ENCODE peak calls at places on chromosomes 16 and 17, in eight cellular contexts. Z is LNCaP clone FGC, E is neural crest cell, G is NB4, U is esophagus squamous epithelium, O is AG09319, M is GM20000, V is Calu3. N is an unnamed sample.

GRCh38 chr17:71117461-71117860 is 948.1 kb downstream of the KCNJ2 start:
- DNase-seq in Z (no peak), E (no peak), G (no peak), U (no peak), O (no peak), M (no peak), V (no peak), N (no peak)

GRCh38 chr17:81545160-81545949 is 6.8 kb downstream of the FAAP100 start:
- DNase-seq in Z (no peak), E (no peak), G (no peak), U (no peak), O (no peak), M (no peak), V (no peak), N (no peak)

GRCh38 chr16:79284760-79285159 is 315.8 kb downstream of the MAF start:
- DNase-seq in Z (no peak), E (no peak), G (no peak), U (no peak), O (no peak), M (no peak), V (no peak), N (no peak)

GRCh38 chr16:28264656-28265055 is 27.7 kb upstream of the SBK1 start:
- DNase-seq in Z (no peak), E (no peak), G (peak; percentile 74), U (no peak), O (no peak), M (no peak), V (peak; percentile 76), N (no peak)

GRCh38 chr17:36768355-36768754 is 167.0 kb downstream of the MRM1 start:
- DNase-seq in Z (no peak), E (no peak), G (no peak), U (no peak), O (no peak), M (no peak), V (no peak), N (no peak)

GRCh38 chr16:49921791-49922456 is 66.0 kb upstream of the ZNF423 start:
- DNase-seq in Z (peak; percentile 8), E (peak; percentile 74), G (peak; percentile 63), U (no peak), O (no peak), M (peak; percentile 56), V (peak; percentile 79), N (peak; percentile 78)

GRCh38 chr17:48025904-48026502 is 11.6 kb downstream of the COPZ2 start:
- DNase-seq in Z (no peak), E (no peak), G (no peak), U (no peak), O (no peak), M (no peak), V (peak; percentile 24), N (no peak)

GRCh38 chr17:1481736-1482135 is 10.8 kb downstream of the MYO1C start:
- DNase-seq in Z (no peak), E (no peak), G (no peak), U (no peak), O (no peak), M (no peak), V (no peak), N (no peak)

GRCh38 chr17:19766421-19767270 is 18.5 kb upstream of the ALDH3A1 start:
- DNase-seq in Z (no peak), E (peak; percentile 80), G (peak; percentile 76), U (no peak), O (peak; percentile 14), M (peak; percentile 81), V (peak; percentile 80), N (peak; percentile 89)

GRCh38 chr17:61144137-61144536 is 255.5 kb upstream of the TBX2 start:
- DNase-seq in Z (no peak), E (no peak), G (no peak), U (no peak), O (no peak), M (no peak), V (no peak), N (no peak)

GRCh38 chr16:29684671-29685070 is 5.7 kb downstream of the QPRT start:
- DNase-seq in Z (no peak), E (no peak), G (no peak), U (no peak), O (no peak), M (no peak), V (no peak), N (no peak)

GRCh38 chr16:54654429-54654828 is 276.2 kb upstream of the IRX5 start:
- DNase-seq in Z (no peak), E (no peak), G (no peak), U (no peak), O (no peak), M (no peak), V (no peak), N (no peak)

GRCh38 chr16:85580684-85581083 is 32.4 kb upstream of the GSE1 start:
- DNase-seq in Z (no peak), E (no peak), G (no peak), U (no peak), O (no peak), M (no peak), V (no peak), N (no peak)

GRCh38 chr16:56990407-56991286 is 1.3 kb downstream of the NLRC5 start:
- DNase-seq in Z (no peak), E (no peak), G (peak; percentile 49), U (no peak), O (no peak), M (no peak), V (no peak), N (no peak)

GRCh38 chr17:51258756-51259573 is 884 bp downstream of the MBTD1 start:
- DNase-seq in Z (no peak), E (no peak), G (peak; percentile 55), U (no peak), O (no peak), M (peak; percentile 11), V (peak; percentile 39), N (no peak)

GRCh38 chr17:48026503-48027321 is 10.9 kb downstream of the COPZ2 start:
- DNase-seq in Z (no peak), E (peak; percentile 87), G (peak; percentile 89), U (peak; percentile 28), O (peak; percentile 89), M (peak; percentile 86), V (peak; percentile 93), N (no peak)

GRCh38 chr16:59878479-59878878 is 1144.4 kb upstream of the GOT2 start:
- DNase-seq in Z (no peak), E (no peak), G (no peak), U (no peak), O (peak; percentile 3), M (no peak), V (peak; percentile 74), N (no peak)

GRCh38 chr17:67891481-67892119 is 66.3 kb downstream of the BPTF start:
- DNase-seq in Z (peak; percentile 19), E (no peak), G (peak; percentile 7), U (no peak), O (peak; percentile 19), M (no peak), V (no peak), N (no peak)

GRCh38 chr17:13598353-13599167 is 3.2 kb downstream of the HS3ST3A1 start:
- DNase-seq in Z (no peak), E (no peak), G (no peak), U (no peak), O (no peak), M (no peak), V (no peak), N (no peak)

GRCh38 chr17:31431795-31432658 is 40.6 kb downstream of the RAB11FIP4 start:
- DNase-seq in Z (no peak), E (peak; percentile 40), G (no peak), U (no peak), O (no peak), M (no peak), V (no peak), N (no peak)

GRCh38 chr17:78790552-78790951 is 8.5 kb upstream of the CYTH1 start:
- DNase-seq in Z (no peak), E (no peak), G (no peak), U (no peak), O (no peak), M (no peak), V (no peak), N (no peak)

DNA sequence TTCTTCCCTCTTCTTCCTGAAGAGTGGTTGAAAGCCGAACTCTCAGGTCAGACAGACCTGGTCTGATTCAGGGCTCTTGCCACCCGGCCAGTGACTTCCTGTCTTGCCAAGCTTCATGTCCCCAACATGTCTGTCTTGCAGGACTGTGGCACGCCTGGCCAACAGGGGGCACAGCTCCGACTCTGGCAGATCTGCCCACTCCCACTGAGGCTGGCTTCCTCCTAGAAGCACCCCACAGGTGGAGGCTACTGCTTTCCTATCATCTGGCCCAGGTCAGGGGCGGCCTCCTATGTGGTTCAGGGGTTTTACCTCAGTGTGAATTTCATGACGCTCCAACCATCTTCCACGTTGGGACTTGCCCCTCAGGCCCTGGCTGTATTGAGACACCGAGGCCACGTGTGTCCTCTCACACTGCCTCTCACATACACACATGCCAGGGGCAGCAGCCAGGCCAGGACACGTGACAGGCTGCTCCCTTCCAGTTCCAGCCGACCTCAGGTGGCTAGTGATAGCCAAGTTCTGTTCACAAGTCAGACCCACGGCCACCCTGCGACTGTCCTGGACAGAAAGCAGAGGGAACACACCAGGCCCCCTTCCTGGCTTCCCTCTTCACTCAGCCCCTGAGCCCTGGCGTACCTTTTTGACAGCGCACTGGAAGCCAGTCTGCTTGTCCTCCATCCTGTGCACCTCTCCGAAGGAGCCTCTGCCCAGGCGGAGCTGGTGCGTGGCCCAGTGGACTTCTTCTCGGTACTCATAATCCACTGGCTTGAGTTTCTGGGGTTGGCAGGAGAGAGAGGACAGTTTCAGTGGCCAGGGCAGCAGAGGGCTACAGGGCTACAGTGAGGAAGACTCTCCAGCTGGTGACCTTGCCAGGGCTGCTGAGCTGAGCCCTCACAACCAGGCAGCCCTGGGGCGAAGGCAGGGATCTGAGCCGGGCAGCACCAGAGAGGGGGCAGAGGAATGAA is 22.6 kb upstream of the SPATA32 start:
- DNase-seq in Z (no peak), E (no peak), G (peak; percentile 51), U (no peak), O (no peak), M (no peak), V (peak; percentile 56), N (no peak)
- TF ChIP-seq CTCF in Z (peak; percentile 26), E (peak; percentile 23), G (peak; percentile 57), U (no peak), O (peak; percentile 17), M (no peak), V (peak; percentile 41), N (no peak)

GRCh38 chr16:86986136-86986535 is 331.1 kb downstream of the C16orf95 start:
- DNase-seq in Z (no peak), E (no peak), G (no peak), U (no peak), O (no peak), M (no peak), V (no peak), N (no peak)
- TF ChIP-seq CTCF in Z (no peak), E (peak; percentile 26), G (no peak), U (no peak), O (no peak), M (no peak), V (no peak), N (no peak)

DNA sequence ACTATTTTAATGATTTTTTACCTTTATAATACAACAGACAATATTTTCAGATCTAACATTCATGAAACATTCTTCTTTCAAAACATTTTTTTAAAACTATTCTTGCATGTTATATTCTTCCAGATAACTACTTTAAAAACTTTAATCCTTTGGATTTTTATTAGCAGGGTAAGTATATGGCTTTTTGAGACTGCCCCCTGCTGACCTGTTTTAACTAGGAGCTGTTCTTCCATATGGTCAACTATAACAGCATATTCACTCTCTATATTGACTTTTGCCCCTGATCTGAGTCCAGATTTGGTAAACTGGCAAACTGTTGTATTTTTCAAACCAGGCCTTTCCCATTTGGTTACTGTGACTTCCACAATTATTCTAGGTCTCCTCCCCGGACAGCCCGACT is 16.5 kb downstream of the ZNF18 start:
- DNase-seq in Z (no peak), E (no peak), G (peak; percentile 22), U (no peak), O (no peak), M (no peak), V (no peak), N (no peak)
- TF ChIP-seq CTCF in Z (no peak), E (peak; percentile 49), G (peak; percentile 49), U (no peak), O (peak; percentile 8), M (no peak), V (no peak), N (no peak)

GRCh38 chr16:16991711-16992110 is 479.0 kb downstream of the XYLT1 start:
- DNase-seq in Z (no peak), E (no peak), G (no peak), U (no peak), O (no peak), M (no peak), V (no peak), N (no peak)
- TF ChIP-seq CTCF in Z (no peak), E (no peak), G (no peak), U (no peak), O (no peak), M (no peak), V (no peak), N (no peak)

N was measured in mesothelial cell of epicardium.